ENCODE peak calls at places on chromosomes 4 and X, in eight cellular contexts. S is tibial nerve; B is T-helper 17 cell; C is adipocyte; O is MM.1S; H is SJCRH30; Y is CD8-positive, alpha-beta memory T cell; Z is tibial artery. T is an unnamed sample.

GRCh38 chr4:79471309-79471708 is 63.3 kb upstream of the GK2 start:
- DNase-seq in O (no peak), S (no peak), Z (no peak), H (no peak), Y (no peak), C (no peak), B (no peak), T (no peak)

GRCh38 chr4:112082954-112083586 is 62.2 kb upstream of the FAM241A start:
- DNase-seq in S (no peak), Y (no peak), Z (no peak), H (no peak), C (peak; percentile 19), B (no peak), O (no peak), T (no peak)

GRCh38 chr4:150078041-150078995 is at the start of gene DCLK2:
- DNase-seq in S (peak; percentile 17), C (peak; percentile 90), B (no peak), Y (no peak), H (peak; percentile 74), Z (peak; percentile 86), O (peak; percentile 47), T (peak; percentile 83)

GRCh38 chr4:20251061-20251795 is 477 bp upstream of the SLIT2 start:
- DNase-seq in Y (no peak), O (no peak), H (peak; percentile 6), B (no peak), S (no peak), C (peak; percentile 47), Z (no peak), T (no peak)

GRCh38 chr4:114272226-114272625 is 292.8 kb upstream of the ARSJ start:
- DNase-seq in C (peak; percentile 95), Y (no peak), B (no peak), O (no peak), Z (no peak), S (no peak), H (no peak), T (no peak)

GRCh38 chrX:150036181-150036580 is 97.9 kb upstream of the EOLA2 start:
- DNase-seq in B (no peak), C (peak; percentile 66), Y (no peak), H (peak; percentile 51), Z (no peak), O (no peak), S (no peak), T (no peak)

GRCh38 chr4:86357608-86358007 is 2.2 kb downstream of the MAPK10 start:
- DNase-seq in H (no peak), B (no peak), O (no peak), S (no peak), C (no peak), Z (no peak), Y (no peak), T (no peak)

GRCh38 chr4:132344924-132345828 is 803.9 kb upstream of the PCDH10 start:
- DNase-seq in Y (no peak), S (no peak), H (no peak), B (no peak), C (no peak), O (no peak), Z (no peak), T (no peak)

GRCh38 chr4:99447079-99447478 is 11.9 kb upstream of the ADH7 start:
- DNase-seq in Z (no peak), B (no peak), S (no peak), Y (no peak), C (peak; percentile 75), O (peak; percentile 30), H (no peak), T (peak; percentile 18)

GRCh38 chr4:110278127-110278526 is 79.7 kb upstream of the ELOVL6 start:
- DNase-seq in S (no peak), C (no peak), H (no peak), O (no peak), Z (no peak), B (no peak), Y (no peak), T (no peak)

GRCh38 chr4:149997881-149998421 is 80.3 kb upstream of the DCLK2 start:
- DNase-seq in C (no peak), Y (no peak), S (no peak), Z (no peak), H (no peak), B (no peak), O (no peak), T (no peak)

GRCh38 chr4:17557880-17558279 is 19.1 kb upstream of the LAP3 start:
- DNase-seq in Z (no peak), H (no peak), C (peak; percentile 38), Y (no peak), S (no peak), O (no peak), B (no peak), T (no peak)

GRCh38 chr4:186651624-186652023 is 72.0 kb downstream of the FAT1 start:
- DNase-seq in Z (peak; percentile 84), B (no peak), H (peak; percentile 87), C (no peak), Y (no peak), S (peak; percentile 40), O (no peak), T (no peak)

GRCh38 chr4:2428496-2429213 is 9.9 kb downstream of the CFAP99 start:
- DNase-seq in S (no peak), Y (no peak), O (no peak), Z (peak; percentile 48), B (no peak), C (no peak), H (no peak), T (no peak)

GRCh38 chr4:17662694-17663093 is 48.3 kb downstream of the MED28 start:
- DNase-seq in C (no peak), O (peak; percentile 27), S (no peak), Z (no peak), B (no peak), H (no peak), Y (no peak), T (no peak)

GRCh38 chr4:184845367-184846011 is 19.7 kb upstream of the ACSL1 start:
- DNase-seq in B (no peak), O (peak; percentile 66), H (no peak), C (peak; percentile 57), Y (no peak), S (no peak), Z (no peak), T (no peak)

GRCh38 chr4:183738081-183738673 is 79.1 kb downstream of the TRAPPC11 start:
- DNase-seq in B (no peak), C (no peak), Z (no peak), H (no peak), O (no peak), Y (no peak), S (no peak), T (no peak)

GRCh38 chr4:71732066-71732465 is 51.8 kb downstream of the GC start:
- DNase-seq in B (no peak), Y (no peak), O (no peak), H (no peak), Z (no peak), C (no peak), S (no peak), T (no peak)

DNA sequence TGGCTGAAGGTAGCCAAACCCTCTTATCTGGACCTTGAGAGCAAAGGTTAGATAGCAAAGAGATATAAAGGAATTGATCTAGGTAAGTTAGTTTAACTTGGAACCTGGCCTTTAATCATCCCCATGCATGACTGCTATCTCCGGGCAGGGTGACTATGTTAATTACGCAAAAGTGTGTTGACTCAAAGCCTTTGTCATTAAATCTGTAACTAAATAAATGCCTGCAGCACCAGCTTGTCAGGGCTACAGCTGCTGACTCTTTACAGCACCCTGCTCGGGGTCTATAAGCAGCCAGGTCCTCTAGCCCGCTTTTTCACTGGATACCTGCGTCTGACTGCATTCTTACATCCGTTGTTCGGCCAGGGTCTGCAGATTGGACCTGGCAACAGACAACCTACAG is 201.7 kb downstream of the TBCK start:
- DNase-seq in C (no peak), B (no peak), S (no peak), Z (no peak), O (no peak), Y (no peak), H (no peak), T (no peak)
- H3K9me3 ChIP-seq in C (peaks cover 29% of the 10 kb centered on the region), B (peaks cover 8% of the 10 kb centered on the region), S (peaks cover 25% of the 10 kb centered on the region), Z (peaks cover 10% of the 10 kb centered on the region), O (no peaks in the 10 kb centered on the region), Y (peaks cover 21% of the 10 kb centered on the region), H (peaks cover 4% of the 10 kb centered on the region), T (peaks cover 7% of the 10 kb centered on the region)

DNA sequence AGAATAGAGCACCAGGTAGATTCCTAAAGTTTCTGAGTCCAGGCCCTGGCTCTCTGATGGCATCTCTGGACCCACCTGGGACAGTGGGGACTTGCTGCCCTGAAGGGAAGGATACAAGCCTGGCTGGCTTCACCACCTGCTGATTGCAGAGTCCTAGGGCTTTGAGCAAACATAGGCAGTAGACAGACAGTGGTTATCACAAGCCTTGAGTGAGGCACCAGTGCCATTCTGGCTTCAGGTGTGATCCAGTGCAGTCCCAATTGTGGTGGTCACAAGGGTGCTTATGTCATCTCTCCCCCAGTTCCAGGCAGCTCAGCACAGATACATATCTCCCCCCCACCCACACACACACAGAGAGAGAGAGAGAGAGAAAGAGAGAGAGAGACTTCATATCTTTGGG is 6.6 kb upstream of the PRRG3 start:
- DNase-seq in S (no peak), B (no peak), C (no peak), Y (no peak), H (no peak), O (no peak), Z (no peak), T (no peak)
- H3K9me3 ChIP-seq in S (no peaks in the 10 kb centered on the region), B (no peaks in the 10 kb centered on the region), C (no peaks in the 10 kb centered on the region), Y (no peaks in the 10 kb centered on the region), H (no peaks in the 10 kb centered on the region), O (no peaks in the 10 kb centered on the region), Z (no peaks in the 10 kb centered on the region), T (no peaks in the 10 kb centered on the region)

GRCh38 chr4:24949970-24950369 is 37.1 kb upstream of the CCDC149 start:
- DNase-seq in Z (no peak), O (no peak), Y (no peak), B (no peak), C (no peak), H (no peak), S (no peak), T (no peak)

GRCh38 chr4:24956763-24957162 is 43.9 kb upstream of the CCDC149 start:
- DNase-seq in S (no peak), H (no peak), C (no peak), B (no peak), Z (no peak), Y (no peak), O (no peak), T (no peak)

GRCh38 chr4:24956091-24956490 is 43.2 kb upstream of the CCDC149 start:
- DNase-seq in H (no peak), Z (no peak), S (no peak), C (no peak), Y (no peak), O (no peak), B (no peak), T (no peak)

DNA sequence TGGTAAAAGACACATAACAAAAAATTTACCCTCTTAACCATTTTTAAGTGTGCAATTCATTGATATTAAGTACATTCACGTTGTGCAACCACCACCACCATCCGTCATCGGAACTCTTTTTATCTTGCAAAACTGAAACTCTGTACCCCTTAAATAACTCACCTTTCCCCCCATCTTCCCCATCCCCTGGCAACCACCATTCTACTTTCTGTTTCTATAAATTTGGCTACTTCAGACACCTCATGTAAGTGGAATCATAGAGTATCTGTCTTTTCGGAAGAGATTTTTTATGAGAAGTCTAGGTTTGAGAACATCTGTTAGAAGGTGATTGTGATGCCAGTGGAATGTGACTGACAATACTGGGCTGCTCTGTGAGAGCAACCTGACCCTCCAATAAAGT is 39.8 kb upstream of the CCDC149 start:
- DNase-seq in Y (no peak), B (no peak), O (peak; percentile 90), C (no peak), S (no peak), Z (no peak), H (no peak), T (no peak)
- H3K9me3 ChIP-seq in Y (no peaks in the 10 kb centered on the region), B (no peaks in the 10 kb centered on the region), O (no peaks in the 10 kb centered on the region), C (peaks cover 8% of the 10 kb centered on the region), S (no peaks in the 10 kb centered on the region), Z (peaks cover 9% of the 10 kb centered on the region), H (no peaks in the 10 kb centered on the region), T (no peaks in the 10 kb centered on the region)

GRCh38 chr4:28926156-28926555 is 1794.0 kb upstream of the PCDH7 start:
- DNase-seq in H (no peak), C (no peak), B (no peak), S (no peak), Y (no peak), Z (no peak), O (no peak), T (no peak)
- H3K9me3 ChIP-seq in H (no peaks in the 10 kb centered on the region), C (no peaks in the 10 kb centered on the region), B (no peaks in the 10 kb centered on the region), S (no peaks in the 10 kb centered on the region), Y (no peaks in the 10 kb centered on the region), Z (no peaks in the 10 kb centered on the region), O (no peaks in the 10 kb centered on the region), T (no peaks in the 10 kb centered on the region)

T was measured in WERI-Rb-1.